ENCODE peak calls at places on chromosomes 7 and 10, in ten cellular contexts. B is lower leg skin, P is WERI-Rb-1, J is transverse colon, D is suprapubic skin, O is heart left ventricle, I is epithelial cell of esophagus, S is testis, X is lower lobe of right lung, Y is ascending aorta. H is an unnamed sample.

GRCh38 chr10:131843089-131843595 is 57.7 kb upstream of the PPP2R2D start:
- DNase-seq in I (no peak), D (no peak), B (no peak), O (peak; percentile 3), X (no peak), S (no peak), P (no peak), Y (peak; percentile 52), J (no peak), H (no peak)

GRCh38 chr7:131072505-131073091 is 255.1 kb upstream of the MKLN1 start:
- DNase-seq in P (no peak), Y (no peak), D (no peak), I (peak; percentile 13), B (no peak), J (no peak), S (no peak), O (no peak), X (no peak), H (peak; percentile 60)

GRCh38 chr10:130135676-130136213 is 446 bp upstream of the GLRX3 start:
- DNase-seq in J (no peak), S (no peak), B (no peak), O (no peak), P (no peak), X (no peak), D (no peak), Y (peak; percentile 65), I (no peak), H (no peak)

GRCh38 chr7:74570533-74571156 is 86.9 kb upstream of the GTF2I start:
- DNase-seq in X (no peak), Y (no peak), D (no peak), P (no peak), O (no peak), S (no peak), B (no peak), I (no peak), J (no peak), H (no peak)

GRCh38 chr7:123979876-123980275 is 53.0 kb downstream of the TMEM229A start:
- DNase-seq in Y (no peak), X (no peak), O (no peak), S (no peak), I (peak; percentile 50), B (no peak), P (no peak), J (no peak), D (no peak), H (peak; percentile 85)

GRCh38 chr10:7773845-7774801 is 13.7 kb downstream of the KIN start:
- DNase-seq in D (no peak), I (no peak), X (peak; percentile 64), B (no peak), Y (no peak), P (no peak), J (peak; percentile 52), O (peak; percentile 16), S (no peak), H (no peak)

GRCh38 chr10:79322616-79323566 is 24.4 kb upstream of the PPIF start:
- DNase-seq in Y (peak; percentile 84), O (peak; percentile 47), D (no peak), J (peak; percentile 71), X (peak; percentile 72), P (no peak), B (peak; percentile 79), I (peak; percentile 64), S (peak; percentile 58), H (peak; percentile 87)

GRCh38 chr10:4670737-4671136 is 155.3 kb upstream of the AKR1E2 start:
- DNase-seq in J (no peak), O (no peak), X (no peak), Y (no peak), D (no peak), B (no peak), P (no peak), I (peak; percentile 89), S (no peak), H (peak; percentile 65)

GRCh38 chr10:74118794-74119193 is 31.8 kb downstream of the AP3M1 start:
- DNase-seq in I (peak; percentile 54), X (no peak), S (no peak), B (no peak), O (no peak), D (no peak), Y (no peak), P (no peak), J (peak; percentile 33), H (no peak)

GRCh38 chr10:120824864-120825263 is 26.3 kb upstream of the WDR11 start:
- DNase-seq in Y (no peak), B (no peak), I (peak; percentile 34), J (peak; percentile 13), X (no peak), P (peak; percentile 65), S (peak; percentile 48), O (no peak), D (no peak), H (peak; percentile 52)

GRCh38 chr7:55210716-55211115 is 154.4 kb upstream of the LANCL2 start:
- DNase-seq in O (no peak), I (no peak), B (no peak), J (no peak), D (no peak), Y (no peak), S (no peak), X (no peak), P (no peak), H (no peak)

GRCh38 chr7:100726998-100727761 is 6.2 kb upstream of the ZAN start:
- DNase-seq in O (no peak), S (peak; percentile 22), J (no peak), P (no peak), X (no peak), D (no peak), Y (no peak), I (peak; percentile 25), B (no peak), H (no peak)

GRCh38 chr7:92758796-92759431 is 77.5 kb downstream of the CDK6 start:
- DNase-seq in O (no peak), J (no peak), Y (no peak), B (no peak), D (no peak), S (no peak), X (no peak), P (no peak), I (no peak), H (no peak)

GRCh38 chr10:34437897-34438296 is 377.2 kb downstream of the PARD3 start:
- DNase-seq in Y (no peak), D (no peak), X (no peak), S (peak; percentile 34), P (peak; percentile 9), I (no peak), B (no peak), J (no peak), O (peak; percentile 39), H (peak; percentile 8)

DNA sequence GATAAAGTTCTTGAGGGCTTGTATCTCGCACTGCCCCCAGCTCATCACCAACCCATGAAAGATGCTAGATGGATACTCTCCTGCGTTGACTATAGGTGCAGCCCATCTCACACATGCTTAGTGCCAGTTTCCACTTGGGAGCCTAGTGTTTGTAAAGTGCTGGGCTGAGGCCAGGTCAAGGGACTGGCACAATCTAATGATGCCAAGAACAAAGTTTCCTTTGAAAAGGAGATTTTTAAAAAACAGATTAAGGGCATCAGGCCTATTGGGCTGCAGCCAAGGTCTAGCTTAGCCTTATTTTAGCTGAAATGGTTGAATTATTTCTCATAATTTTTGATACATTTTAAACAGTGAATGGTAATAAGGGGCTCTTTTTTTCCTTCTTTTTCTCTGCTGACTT is 259.0 kb downstream of the ADRA2A start:
- DNase-seq in I (no peak), Y (no peak), X (no peak), P (no peak), J (no peak), O (no peak), D (no peak), S (peak; percentile 62), B (no peak), H (no peak)
- H3K4me3 ChIP-seq in I (no peak overlapping the region), Y (no peak overlapping the region), X (no peak overlapping the region), P (no peak overlapping the region), J (no peak overlapping the region), O (no peak overlapping the region), D (no peak overlapping the region), S (no peak overlapping the region), B (no peak overlapping the region), H (no peak overlapping the region)

DNA sequence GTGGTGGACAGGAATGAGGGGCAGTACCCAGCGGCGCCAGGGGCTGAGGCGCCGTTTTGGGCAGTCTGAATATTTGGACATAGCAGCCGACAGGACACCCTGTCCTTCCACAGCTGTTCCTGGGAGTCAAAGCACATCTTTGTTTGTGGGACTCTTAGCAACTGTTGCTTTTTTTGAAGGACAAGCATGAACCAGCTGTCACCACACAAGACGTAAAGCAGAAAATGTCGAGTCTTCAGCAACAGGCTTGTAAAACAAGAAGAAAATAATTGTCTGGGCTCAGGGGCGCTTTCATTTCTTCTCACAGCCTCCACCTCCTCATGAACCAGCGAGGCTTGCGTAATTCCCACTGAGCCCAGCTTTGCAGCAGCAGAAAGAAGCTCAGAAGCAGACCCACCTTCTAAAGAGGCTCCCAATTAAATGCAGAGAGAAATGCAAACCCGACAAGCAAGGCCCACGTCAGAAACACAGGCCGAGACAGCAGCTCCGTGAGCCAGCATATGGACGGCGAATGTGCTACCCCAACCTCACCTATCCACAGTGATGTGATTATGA is 68.9 kb upstream of the DNAAF5 start:
- DNase-seq in J (no peak), S (peak; percentile 49), B (no peak), O (no peak), Y (no peak), X (no peak), D (no peak), P (no peak), I (no peak), H (peak; percentile 63)
- H3K4me3 ChIP-seq in J (no peak overlapping the region), S (no peak overlapping the region), B (no peak overlapping the region), O (no peak overlapping the region), Y (no peak overlapping the region), X (no peak overlapping the region), D (no peak overlapping the region), P (no peak overlapping the region), I (no peak overlapping the region), H (no peak overlapping the region)

GRCh38 chr10:86715836-86716235 is 40.6 kb upstream of the BMPR1A start:
- DNase-seq in X (no peak), J (no peak), I (no peak), O (no peak), P (no peak), Y (no peak), B (no peak), D (peak; percentile 36), S (no peak), H (no peak)
- H3K4me3 ChIP-seq in X (no peak overlapping the region), J (no peak overlapping the region), I (no peak overlapping the region), O (no peak overlapping the region), P (no peak overlapping the region), Y (no peak overlapping the region), B (no peak overlapping the region), D (no peak overlapping the region), S (no peak overlapping the region), H (no peak overlapping the region)

DNA sequence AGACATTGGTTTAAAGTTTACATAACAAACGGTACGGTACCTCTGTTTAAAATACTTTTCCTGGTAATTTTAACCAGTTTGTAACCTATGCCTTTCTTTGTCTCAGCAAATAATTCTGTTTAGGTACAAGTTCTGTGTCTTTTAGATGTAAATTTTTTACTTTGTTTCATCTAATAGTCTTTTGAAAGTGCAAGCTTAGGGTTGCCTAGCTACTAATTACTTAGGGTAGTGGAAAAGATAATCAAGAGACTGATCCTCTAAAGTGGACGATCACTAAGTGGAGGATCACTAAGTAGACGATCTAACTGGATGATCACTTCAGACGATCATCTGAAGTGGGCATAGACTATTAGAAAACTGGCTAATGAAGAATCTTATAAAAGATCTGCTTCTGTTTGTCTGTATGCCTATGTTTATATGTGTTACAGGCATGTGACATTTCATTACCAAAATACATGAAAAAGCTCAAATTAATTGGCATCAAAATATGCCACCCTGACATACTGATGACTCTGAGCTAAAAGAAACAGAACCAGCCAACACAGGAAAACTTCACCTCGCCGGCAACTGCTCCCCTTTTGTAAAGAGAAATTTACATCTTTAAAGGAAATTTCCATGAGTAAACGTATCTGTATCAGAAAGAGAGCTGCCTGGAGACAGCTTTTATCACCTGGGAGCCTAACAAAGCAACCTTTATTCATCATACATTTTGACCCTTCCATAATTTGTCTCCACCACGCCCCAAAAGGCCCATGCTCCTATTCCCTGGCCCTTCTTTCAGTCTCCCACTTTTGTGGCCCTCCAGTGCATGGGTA is 15.9 kb upstream of the FKBP9 start:
- DNase-seq in D (no peak), I (no peak), S (no peak), J (no peak), B (no peak), X (no peak), Y (no peak), P (no peak), O (no peak), H (no peak)
- H3K4me3 ChIP-seq in D (peak overlapping the region; percentile 78), I (peak overlapping the region; percentile 75), S (peak overlapping the region; percentile 79), J (peak overlapping the region; percentile 93), B (peak overlapping the region; percentile 71), X (peak overlapping the region; percentile 91), Y (peak overlapping the region; percentile 92), P (peak overlapping the region; percentile 86), O (peak overlapping the region; percentile 90), H (peak overlapping the region; percentile 74)

H was measured in cardiac muscle cell.